ENCODE peak calls at places on chromosomes 16 and 17, in eight cellular contexts. I is substantia nigra; V is fibroblast of lung; W is stimulated activated CD4-positive, alpha-beta T cell treated with anti-CD3 and anti-CD28 coated beads, TNF-alpha, amount 100 ng/mL, for 48 hours; Y is body of pancreas; G is NCI-H146; F is HEK293T; C is naive thymus-derived CD4-positive, alpha-beta T cell. S is an unnamed sample.

GRCh38 chr17:30021708-30022317 is 80.4 kb downstream of the EFCAB5 start:
- DNase-seq in F (peak), W (peak), C (no peak), Y (peak), G (peak), V (peak), I (no peak), S (no peak)

GRCh38 chr17:79593636-79594035 is 17.2 kb downstream of the RBFOX3 start:
- DNase-seq in Y (no peak), G (no peak), V (no peak), C (no peak), I (no peak), F (no peak), W (no peak), S (no peak)

GRCh38 chr16:79186196-79186595 is 414.3 kb downstream of the MAF start:
- DNase-seq in C (no peak), I (no peak), G (no peak), F (no peak), V (no peak), Y (no peak), W (no peak), S (no peak)

GRCh38 chr17:4598776-4599504 is 14.6 kb downstream of the SMTNL2 start:
- DNase-seq in C (no peak), G (no peak), I (no peak), W (no peak), V (no peak), Y (peak), F (no peak), S (no peak)

GRCh38 chr17:2075336-2076056 is 20.6 kb downstream of the HIC1 start:
- DNase-seq in I (no peak), C (no peak), Y (no peak), G (no peak), W (no peak), F (no peak), V (peak), S (no peak)

GRCh38 chr17:45020354-45021138 is 30.9 kb downstream of the DCAKD start:
- DNase-seq in V (peak), Y (peak), F (no peak), W (no peak), C (no peak), G (peak), I (no peak), S (no peak)

GRCh38 chr17:73292031-73292531 is 19.7 kb downstream of the CDC42EP4 start:
- DNase-seq in I (no peak), F (no peak), V (peak), G (no peak), W (no peak), C (no peak), Y (peak), S (no peak)

GRCh38 chr17:77790143-77790829 is 168.2 kb upstream of the TNRC6C start:
- DNase-seq in Y (no peak), F (no peak), I (no peak), G (peak), V (no peak), W (no peak), C (no peak), S (no peak)

GRCh38 chr17:34306466-34306865 is 12.8 kb upstream of the CCL8 start:
- DNase-seq in F (no peak), I (no peak), W (no peak), Y (peak), V (peak), C (no peak), G (no peak), S (no peak)

GRCh38 chr17:68592004-68592403 is 9.2 kb downstream of the FAM20A start:
- DNase-seq in V (no peak), Y (no peak), G (no peak), I (no peak), F (no peak), C (no peak), W (no peak), S (no peak)

GRCh38 chr17:8226536-8227237 is 16.3 kb upstream of the AURKB start:
- DNase-seq in C (no peak), Y (peak), I (peak), V (peak), F (peak), W (no peak), G (no peak), S (no peak)

GRCh38 chr16:89026121-89026612 is 49.2 kb upstream of the CBFA2T3 start:
- DNase-seq in Y (no peak), I (no peak), F (no peak), V (peak), W (peak), G (no peak), C (no peak), S (peak)

GRCh38 chr17:19619705-19620325 is 28.7 kb upstream of the ALDH3A2 start:
- DNase-seq in G (no peak), C (no peak), I (no peak), W (no peak), F (no peak), V (no peak), Y (no peak), S (no peak)

GRCh38 chr17:65287040-65287439 is 149.9 kb downstream of the RGS9 start:
- DNase-seq in C (no peak), V (peak), F (no peak), I (no peak), W (no peak), Y (no peak), G (no peak), S (no peak)

GRCh38 chr17:59093702-59094231 is 12.9 kb downstream of the TRIM37 start:
- DNase-seq in V (peak), F (peak), Y (peak), G (no peak), C (no peak), W (no peak), I (no peak), S (no peak)